ENCODE peak calls at places on chromosomes 6 and 20, in ten cellular contexts. S is lower lobe of right lung; T is PC-3; H is CD8-positive, alpha-beta memory T cell; N is ovary; V is astrocyte of the spinal cord; G is fibroblast of lung; Q is aorta; W is brain microvascular endothelial cell; M is left ventricle myocardium inferior. K is an unnamed sample.

GRCh38 chr6:42693725-42694323 is 28.6 kb downstream of the PRPH2 start:
- DNase-seq in Q (no peak), W (no peak), S (no peak), H (no peak), G (no peak), M (no peak), T (no peak), N (no peak), V (no peak), K (no peak)

GRCh38 chr20:7938058-7938457 is 2.2 kb downstream of the HAO1 start:
- DNase-seq in G (no peak), T (no peak), M (no peak), N (no peak), H (no peak), W (no peak), Q (no peak), V (no peak), S (no peak), K (peak; percentile 4)

GRCh38 chr6:150543178-150543577 is 56.5 kb upstream of the PLEKHG1 start:
- DNase-seq in W (no peak), Q (no peak), H (no peak), T (no peak), S (no peak), G (no peak), N (no peak), M (no peak), V (no peak), K (no peak)

GRCh38 chr6:686528-686927 is 6.4 kb downstream of the EXOC2 start:
- DNase-seq in S (no peak), T (no peak), G (no peak), H (no peak), N (no peak), M (no peak), W (no peak), Q (no peak), V (no peak), K (peak; percentile 41)

GRCh38 chr6:166769648-166770047 is 142.6 kb upstream of the RPS6KA2 start:
- DNase-seq in M (no peak), W (no peak), V (no peak), Q (no peak), H (no peak), G (no peak), N (no peak), T (no peak), S (no peak), K (no peak)

GRCh38 chr20:805713-806112 is 27.8 kb upstream of the FAM110A start:
- DNase-seq in T (peak; percentile 34), V (peak; percentile 59), S (no peak), H (no peak), N (no peak), W (no peak), Q (no peak), M (no peak), G (peak; percentile 8), K (no peak)

GRCh38 chr20:11716239-11716944 is 201.3 kb upstream of the BTBD3 start:
- DNase-seq in G (peak; percentile 94), T (peak; percentile 61), W (peak; percentile 90), S (no peak), H (no peak), M (no peak), Q (no peak), N (no peak), V (peak; percentile 96), K (peak; percentile 73)

GRCh38 chr6:35413911-35414310 is 38.2 kb upstream of the FANCE start:
- DNase-seq in W (no peak), T (no peak), N (no peak), V (no peak), S (no peak), M (no peak), Q (no peak), H (no peak), G (no peak), K (no peak)

GRCh38 chr20:17809714-17810631 is 110.2 kb downstream of the BANF2 start:
- DNase-seq in T (peak; percentile 18), N (no peak), S (no peak), Q (no peak), M (no peak), W (no peak), G (peak; percentile 46), H (no peak), V (no peak), K (no peak)

GRCh38 chr6:24982231-24982630 is 46.5 kb upstream of the RIPOR2 start:
- DNase-seq in T (no peak), V (no peak), W (no peak), H (no peak), M (no peak), G (peak; percentile 79), N (no peak), Q (no peak), S (no peak), K (no peak)
- H3K4me3 ChIP-seq in T (no peak overlapping the region), V (no peak overlapping the region), W (no peak overlapping the region), H (no peak overlapping the region), M (no peak overlapping the region), G (no peak overlapping the region), N (no peak overlapping the region), Q (no peak overlapping the region), S (no peak overlapping the region), K (no peak overlapping the region)

DNA sequence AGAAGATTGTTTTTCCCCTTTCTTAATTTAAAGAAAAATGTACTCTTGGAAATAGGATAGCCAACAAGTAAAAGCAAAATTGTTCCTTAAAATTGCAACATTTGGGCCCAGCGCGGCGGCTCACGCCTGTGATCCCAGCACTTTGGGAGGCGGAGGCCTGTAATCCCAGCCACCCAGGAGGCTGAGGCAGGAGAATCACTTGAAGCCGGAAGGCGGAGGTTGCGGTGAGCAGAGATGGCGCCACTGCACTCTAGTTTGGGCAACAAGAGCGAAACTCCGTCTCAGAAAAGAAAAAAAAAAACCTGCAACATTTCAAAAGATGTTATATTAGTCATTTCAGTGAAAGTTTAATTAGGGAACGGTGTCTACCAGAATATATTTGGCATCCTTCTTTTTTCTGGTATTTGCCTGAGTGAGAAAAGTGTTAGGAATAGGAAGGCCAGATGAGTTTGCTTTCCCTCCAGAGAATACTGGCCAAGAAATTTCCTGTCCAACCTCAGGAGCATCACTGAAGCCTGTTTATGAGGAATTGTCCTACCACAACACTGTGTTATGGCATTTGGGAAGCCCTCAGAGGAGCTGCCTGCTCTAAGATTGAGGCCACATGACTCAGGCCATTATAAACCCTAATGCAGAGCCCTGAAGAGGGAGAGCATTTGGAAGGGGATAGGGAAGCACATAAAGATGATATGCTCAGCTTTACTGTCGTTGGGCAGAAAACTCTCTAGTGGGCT is 1.2 kb upstream of the GJA1 start:
- DNase-seq in N (peak; percentile 22), M (no peak), H (no peak), Q (no peak), S (no peak), W (no peak), T (no peak), V (no peak), G (peak; percentile 34), K (no peak)
- H3K4me3 ChIP-seq in N (no peak overlapping the region), M (peak overlapping the region; percentile 80), H (no peak overlapping the region), Q (no peak overlapping the region), S (no peak overlapping the region), W (no peak overlapping the region), T (no peak overlapping the region), V (no peak overlapping the region), G (no peak overlapping the region), K (no peak overlapping the region)

DNA sequence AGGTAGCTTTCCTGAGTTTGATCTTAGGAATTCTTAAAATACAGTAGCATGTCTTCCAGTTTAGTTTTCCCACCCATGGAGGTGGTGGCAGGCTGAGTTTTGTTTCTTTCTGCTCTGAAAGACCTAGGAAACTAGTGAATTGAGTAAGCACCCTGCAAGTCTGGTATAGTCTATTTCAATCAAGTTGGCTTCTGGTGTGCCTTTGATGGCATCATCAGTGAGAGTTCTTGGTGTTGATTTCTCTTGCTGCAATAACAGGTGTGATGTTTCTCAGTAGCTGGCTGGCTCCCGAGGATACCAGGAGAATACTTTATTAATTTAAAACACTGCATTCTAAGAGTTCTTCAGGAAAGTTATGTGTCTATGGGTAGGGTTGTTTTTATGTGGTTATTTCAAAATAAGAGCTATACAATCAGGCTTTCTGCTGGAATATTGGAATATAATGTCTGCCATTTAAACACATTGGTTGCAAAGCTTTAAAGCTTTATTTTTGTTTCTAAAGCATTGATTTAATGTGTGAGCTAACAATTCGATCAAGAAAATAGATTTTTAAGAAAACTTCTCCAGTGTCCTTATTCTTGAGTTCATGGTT is 19.0 kb downstream of the VAPB start:
- DNase-seq in H (no peak), V (no peak), S (no peak), N (no peak), W (no peak), Q (no peak), G (no peak), T (no peak), M (no peak), K (no peak)
- H3K4me3 ChIP-seq in H (no peak overlapping the region), V (no peak overlapping the region), S (no peak overlapping the region), N (no peak overlapping the region), W (no peak overlapping the region), Q (no peak overlapping the region), G (no peak overlapping the region), T (no peak overlapping the region), M (no peak overlapping the region), K (no peak overlapping the region)

GRCh38 chr6:48755315-48755714 is 644.3 kb upstream of the PTCHD4 start:
- DNase-seq in M (no peak), S (no peak), T (no peak), W (no peak), H (no peak), N (no peak), Q (no peak), V (no peak), G (no peak), K (no peak)
- H3K4me3 ChIP-seq in M (no peak overlapping the region), S (no peak overlapping the region), T (no peak overlapping the region), W (no peak overlapping the region), H (no peak overlapping the region), N (no peak overlapping the region), Q (no peak overlapping the region), V (no peak overlapping the region), G (no peak overlapping the region), K (no peak overlapping the region)

DNA sequence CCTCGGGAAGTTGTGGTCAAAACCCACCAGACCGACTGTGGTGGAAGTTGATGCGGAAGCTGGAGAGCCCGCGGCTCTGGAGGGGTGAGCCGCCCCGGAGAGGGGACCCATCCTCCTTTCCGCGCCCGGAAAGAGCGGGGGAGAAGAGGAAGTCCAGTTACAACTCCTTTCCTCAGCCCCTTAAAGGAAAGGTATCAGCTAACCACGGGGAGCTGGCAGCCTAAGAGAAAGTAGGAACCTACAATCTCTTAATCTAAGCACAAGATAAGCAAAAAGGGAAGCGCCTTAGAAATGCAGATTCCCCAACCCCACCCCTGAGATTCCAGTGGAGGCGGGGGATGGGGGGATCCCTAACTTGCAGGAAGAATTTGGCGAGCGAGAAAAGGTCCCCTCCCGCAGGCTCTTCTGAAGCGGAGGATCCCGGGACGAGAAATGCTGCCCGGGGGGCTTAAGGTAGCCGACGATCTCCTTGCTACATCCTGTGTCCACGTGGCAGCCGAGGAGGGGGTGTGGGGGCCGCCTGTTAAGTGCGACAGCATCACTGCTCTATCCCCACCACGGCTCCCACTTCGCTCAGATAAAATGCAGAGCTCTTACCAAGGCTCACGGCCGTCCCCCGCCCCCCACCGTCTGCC is 87.6 kb downstream of the ZFP64 start:
- DNase-seq in V (peak; percentile 22), G (peak; percentile 42), Q (no peak), N (no peak), M (no peak), H (no peak), W (peak; percentile 9), S (no peak), T (no peak), K (no peak)
- H3K4me3 ChIP-seq in V (peak overlapping the region; percentile 61), G (peak overlapping the region; percentile 61), Q (no peak overlapping the region), N (no peak overlapping the region), M (peak overlapping the region; percentile 64), H (peak overlapping the region; percentile 2), W (peak overlapping the region; percentile 82), S (peak overlapping the region; percentile 42), T (no peak overlapping the region), K (peak overlapping the region; percentile 60)

GRCh38 chr20:62733250-62733842 is 24.7 kb downstream of the NTSR1 start:
- DNase-seq in T (no peak), W (no peak), H (no peak), V (no peak), G (no peak), M (no peak), N (no peak), Q (no peak), S (peak; percentile 11), K (no peak)
- H3K4me3 ChIP-seq in T (no peak overlapping the region), W (no peak overlapping the region), H (no peak overlapping the region), V (no peak overlapping the region), G (no peak overlapping the region), M (no peak overlapping the region), N (no peak overlapping the region), Q (no peak overlapping the region), S (no peak overlapping the region), K (no peak overlapping the region)